ENCODE peak calls at places on chromosomes 5 and 9, in five cellular contexts. J is foreskin fibroblast, K is mesendoderm, V is thyroid gland, L is nucleus accumbens. R is an unnamed sample.

GRCh38 chr5:150498971-150499370 is 9.0 kb upstream of the NDST1 start:
- DNase-seq in J (no peak), K (no peak), V (no peak), L (no peak), R (no peak)

GRCh38 chr5:60639544-60639943 is 60.4 kb downstream of the DEPDC1B start:
- DNase-seq in J (no peak), K (no peak), V (no peak), L (no peak), R (no peak)

GRCh38 chr9:6552033-6552737 is 93.3 kb downstream of the GLDC start:
- DNase-seq in J (peak; percentile 74), K (peak; percentile 40), V (no peak), L (no peak), R (no peak)

GRCh38 chr5:154446183-154447073 is 631 bp downstream of the SAP30L start:
- DNase-seq in J (peak; percentile 56), K (peak; percentile 65), V (peak; percentile 75), L (peak; percentile 31), R (peak; percentile 29)

GRCh38 chr9:134136117-134136996 is 475 bp downstream of the WDR5 start:
- DNase-seq in J (no peak), K (peak; percentile 51), V (no peak), L (no peak), R (no peak)

GRCh38 chr5:174559141-174559540 is 165.2 kb upstream of the MSX2 start:
- DNase-seq in J (no peak), K (no peak), V (no peak), L (no peak), R (no peak)

GRCh38 chr5:6177926-6178325 is 200.4 kb downstream of the MED10 start:
- DNase-seq in J (no peak), K (no peak), V (no peak), L (no peak), R (no peak)

GRCh38 chr9:124423591-124423990 is 8.3 kb upstream of the PSMB7 start:
- DNase-seq in J (no peak), K (no peak), V (no peak), L (no peak), R (no peak)

GRCh38 chr5:72134226-72134625 is 27.0 kb downstream of the MAP1B start:
- DNase-seq in J (no peak), K (peak; percentile 80), V (no peak), L (no peak), R (no peak)

GRCh38 chr5:73630760-73631159 is 4.8 kb downstream of the ARHGEF28 start:
- DNase-seq in J (no peak), K (no peak), V (no peak), L (no peak), R (no peak)

GRCh38 chr5:20109326-20109725 is 121.3 kb upstream of the CDH18 start:
- DNase-seq in J (no peak), K (peak; percentile 22), V (no peak), L (no peak), R (no peak)

GRCh38 chr9:73775757-73776156 is 624.1 kb downstream of the ANXA1 start:
- DNase-seq in J (no peak), K (no peak), V (no peak), L (no peak), R (no peak)

GRCh38 chr5:167939686-167940085 is 351.8 kb upstream of the WWC1 start:
- DNase-seq in J (no peak), K (no peak), V (no peak), L (no peak), R (no peak)

GRCh38 chr5:73957397-73958001 is 331.5 kb downstream of the ARHGEF28 start:
- DNase-seq in J (no peak), K (peak; percentile 19), V (no peak), L (no peak), R (no peak)

GRCh38 chr5:81134066-81134465 is 99.1 kb upstream of the CKMT2 start:
- DNase-seq in J (no peak), K (no peak), V (no peak), L (no peak), R (no peak)

GRCh38 chr5:160315968-160316367 is 3.6 kb upstream of the CCNJL start:
- DNase-seq in J (no peak), K (peak; percentile 40), V (peak; percentile 50), L (no peak), R (no peak)

GRCh38 chr5:16736158-16736994 is 119.6 kb upstream of the RETREG1 start:
- DNase-seq in J (peak; percentile 23), K (peak; percentile 91), V (peak; percentile 72), L (no peak), R (peak; percentile 46)

GRCh38 chr5:23977996-23978395 is 470.6 kb downstream of the PRDM9 start:
- DNase-seq in J (no peak), K (peak; percentile 55), V (no peak), L (no peak), R (no peak)

GRCh38 chr5:173689171-173689676 is 72.8 kb upstream of the BOD1 start:
- DNase-seq in J (no peak), K (no peak), V (no peak), L (no peak), R (no peak)

GRCh38 chr5:113902917-113903681 is 389.6 kb downstream of the YTHDC2 start:
- DNase-seq in J (no peak), K (peak; percentile 33), V (no peak), L (no peak), R (no peak)

R was measured in GM04504.